ENCODE peak calls at places on chromosomes 2 and 18, in seven cellular contexts. I is lung; D is cardiac muscle cell; P is psoas muscle; Y is right cardiac atrium; T is naive thymus-derived CD4-positive, alpha-beta T cell; B is foreskin keratinocyte. V is an unnamed sample.

GRCh38 chr18:59696311-59697235 is 650 bp downstream of the CCBE1 start:
- DNase-seq in I (no peak), D (peak), P (no peak), Y (no peak), T (no peak), B (peak), V (no peak)

GRCh38 chr2:188388831-188389230 is 97.2 kb downstream of the GULP1 start:
- DNase-seq in I (no peak), D (no peak), P (no peak), Y (no peak), T (no peak), B (no peak), V (no peak)

GRCh38 chr2:60671971-60672370 is 84.1 kb upstream of the PAPOLG start:
- DNase-seq in I (no peak), D (no peak), P (no peak), Y (no peak), T (no peak), B (no peak), V (no peak)

GRCh38 chr2:128551435-128551834 is 232.8 kb upstream of the HS6ST1 start:
- DNase-seq in I (no peak), D (no peak), P (no peak), Y (no peak), T (no peak), B (no peak), V (no peak)

GRCh38 chr2:24489465-24489864 is 1.6 kb upstream of the NCOA1 start:
- DNase-seq in I (peak), D (peak), P (no peak), Y (no peak), T (no peak), B (no peak), V (no peak)

GRCh38 chr2:42971947-42972736 is 179.8 kb upstream of the HAAO start:
- DNase-seq in I (no peak), D (no peak), P (no peak), Y (no peak), T (no peak), B (peak), V (peak)

GRCh38 chr18:58438161-58438983 is 190.5 kb downstream of the ALPK2 start:
- DNase-seq in I (no peak), D (no peak), P (no peak), Y (no peak), T (peak), B (no peak), V (no peak)

GRCh38 chr2:232592687-232593407 is 40.6 kb upstream of the EFHD1 start:
- DNase-seq in I (no peak), D (no peak), P (no peak), Y (no peak), T (no peak), B (peak), V (peak)

GRCh38 chr2:142796161-142796560 is 81.3 kb upstream of the KYNU start:
- DNase-seq in I (no peak), D (no peak), P (no peak), Y (no peak), T (no peak), B (no peak), V (no peak)

GRCh38 chr2:147696426-147696825 is 148.4 kb upstream of the ACVR2A start:
- DNase-seq in I (no peak), D (no peak), P (no peak), Y (no peak), T (no peak), B (peak), V (peak)

GRCh38 chr2:48253301-48253700 is 276.7 kb upstream of the STON1 start:
- DNase-seq in I (no peak), D (no peak), P (no peak), Y (no peak), T (no peak), B (no peak), V (no peak)

GRCh38 chr2:20398956-20399567 is 47.8 kb upstream of the RHOB start:
- DNase-seq in I (no peak), D (no peak), P (no peak), Y (no peak), T (no peak), B (no peak), V (no peak)

GRCh38 chr2:96527990-96528679 is 8.4 kb upstream of the ARID5A start:
- DNase-seq in I (no peak), D (no peak), P (peak), Y (peak), T (peak), B (no peak), V (no peak)

GRCh38 chr18:12394428-12394827 is 13.3 kb upstream of the PRELID3A start:
- DNase-seq in I (no peak), D (peak), P (no peak), Y (no peak), T (no peak), B (no peak), V (no peak)

GRCh38 chr18:62585274-62586147 is 62.7 kb downstream of the ZCCHC2 start:
- DNase-seq in I (no peak), D (no peak), P (no peak), Y (no peak), T (no peak), B (no peak), V (no peak)

GRCh38 chr2:25253153-25253617 is 84.8 kb upstream of the POMC start:
- DNase-seq in I (no peak), D (no peak), P (no peak), Y (no peak), T (no peak), B (no peak), V (no peak)

GRCh38 chr2:188607501-188607900 is 315.8 kb downstream of the GULP1 start:
- DNase-seq in I (no peak), D (no peak), P (no peak), Y (no peak), T (no peak), B (no peak), V (no peak)

GRCh38 chr2:203592470-203592869 is 57.4 kb upstream of the RAPH1 start:
- DNase-seq in I (no peak), D (no peak), P (no peak), Y (no peak), T (no peak), B (no peak), V (no peak)

GRCh38 chr2:63861220-63861822 is 19.6 kb downstream of the UGP2 start:
- DNase-seq in I (peak), D (peak), P (peak), Y (no peak), T (peak), B (peak), V (no peak)

GRCh38 chr2:238916176-238916874 is 68.4 kb downstream of the TWIST2 start:
- DNase-seq in I (no peak), D (no peak), P (no peak), Y (no peak), T (no peak), B (no peak), V (no peak)

GRCh38 chr2:112001136-112001764 is 53.8 kb upstream of the TMEM87B start:
- DNase-seq in I (no peak), D (no peak), P (no peak), Y (no peak), T (no peak), B (no peak), V (no peak)

DNA sequence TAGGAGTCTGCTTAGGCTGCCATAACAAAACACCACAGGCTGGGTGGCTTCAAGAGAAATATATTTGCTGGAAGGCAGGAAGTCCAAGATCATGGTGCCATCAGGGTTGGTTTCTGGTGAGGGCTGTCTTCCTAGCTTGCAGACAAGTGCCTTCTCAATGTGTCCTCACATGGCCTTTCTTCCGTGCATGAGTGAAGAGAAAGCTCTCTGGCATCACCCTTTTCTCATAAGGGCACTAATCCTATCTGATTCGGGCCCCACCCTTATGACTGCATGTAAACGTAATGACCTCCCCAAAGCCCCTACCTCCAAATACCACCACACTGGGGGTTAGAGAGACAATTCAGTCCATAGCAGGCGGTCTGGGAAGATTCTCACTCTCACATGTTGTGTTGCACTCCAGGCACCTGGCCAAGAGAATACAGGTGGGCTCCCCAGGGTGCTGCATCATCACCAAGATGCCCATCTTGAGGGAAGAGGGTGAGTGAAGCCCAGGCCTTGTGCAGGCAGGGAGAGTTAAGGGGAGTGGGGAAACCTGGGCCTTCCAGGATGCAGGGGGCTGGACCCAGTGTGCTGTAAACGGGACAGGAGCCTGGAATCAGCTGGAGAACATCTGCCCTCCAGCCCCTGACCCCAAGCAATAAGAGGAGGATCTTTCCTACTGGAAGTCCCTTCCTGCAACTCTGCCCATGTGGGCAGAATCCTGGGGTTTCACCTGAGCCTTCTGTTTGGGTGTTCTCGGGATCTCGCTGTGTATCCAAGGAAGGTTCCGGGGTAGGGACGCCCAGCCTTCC is 10.2 kb downstream of the CATIP start:
- DNase-seq in I (no peak), D (no peak), P (no peak), Y (no peak), T (no peak), B (no peak), V (no peak)
- H3K27ac ChIP-seq in I (peak), D (no peak), P (peak), Y (peak), T (peak), B (no peak), V (no peak)

GRCh38 chr18:34976899-34977786 is 64.1 kb upstream of the MAPRE2 start:
- DNase-seq in I (peak), D (peak), P (peak), Y (peak), T (peak), B (no peak), V (no peak)
- H3K27ac ChIP-seq in I (no peak), D (no peak), P (peak), Y (no peak), T (peak), B (peak), V (no peak)

GRCh38 chr2:134861173-134861572 is 22.8 kb downstream of the ACMSD start:
- DNase-seq in I (no peak), D (no peak), P (no peak), Y (no peak), T (no peak), B (no peak), V (no peak)

GRCh38 chr2:134862674-134863073 is 24.3 kb downstream of the ACMSD start:
- DNase-seq in I (no peak), D (no peak), P (no peak), Y (no peak), T (no peak), B (no peak), V (no peak)

GRCh38 chr2:134865388-134865787 is 27.0 kb downstream of the ACMSD start:
- DNase-seq in I (no peak), D (no peak), P (no peak), Y (no peak), T (no peak), B (no peak), V (no peak)

GRCh38 chr2:134862069-134862468 is 23.7 kb downstream of the ACMSD start:
- DNase-seq in I (no peak), D (no peak), P (no peak), Y (no peak), T (no peak), B (peak), V (no peak)

GRCh38 chr2:134863446-134863845 is 25.0 kb downstream of the ACMSD start:
- DNase-seq in I (no peak), D (no peak), P (no peak), Y (no peak), T (no peak), B (no peak), V (no peak)
- H3K27ac ChIP-seq in I (no peak), D (no peak), P (no peak), Y (no peak), T (no peak), B (no peak), V (no peak)

DNA sequence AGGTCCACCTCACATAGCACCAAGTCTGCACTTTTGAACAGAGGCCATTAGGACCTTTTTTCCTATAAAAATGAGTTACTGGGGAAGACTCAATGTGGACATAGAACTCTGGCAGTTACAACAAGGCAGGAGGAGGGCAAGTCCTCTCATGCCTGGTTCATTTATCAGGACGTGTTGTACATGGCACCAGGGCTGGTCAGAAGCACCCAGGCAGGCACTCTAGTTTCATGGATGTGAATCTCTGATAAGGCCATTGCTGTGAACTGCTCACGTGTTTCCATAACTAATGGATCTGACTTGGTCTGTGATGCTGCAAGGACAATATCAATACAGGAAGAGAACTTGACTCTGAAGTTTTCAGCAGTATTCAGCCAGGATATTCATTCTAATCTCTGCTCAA is 16.0 kb downstream of the CDC42EP3 start:
- DNase-seq in I (no peak), D (no peak), P (no peak), Y (no peak), T (no peak), B (peak), V (no peak)
- H3K27ac ChIP-seq in I (peak), D (peak), P (peak), Y (peak), T (no peak), B (peak), V (peak)

GRCh38 chr2:110101911-110102774 is 13.5 kb downstream of the MALL start:
- DNase-seq in I (no peak), D (no peak), P (no peak), Y (no peak), T (no peak), B (peak), V (no peak)

GRCh38 chr2:110099036-110099420 is 16.6 kb downstream of the MALL start:
- DNase-seq in I (no peak), D (peak), P (no peak), Y (no peak), T (no peak), B (no peak), V (no peak)

GRCh38 chr2:110101280-110101844 is 14.3 kb downstream of the MALL start:
- DNase-seq in I (peak), D (no peak), P (peak), Y (peak), T (no peak), B (peak), V (peak)

GRCh38 chr2:110097506-110098220 is 18.0 kb downstream of the MALL start:
- DNase-seq in I (peak), D (no peak), P (no peak), Y (no peak), T (no peak), B (peak), V (peak)

DNA sequence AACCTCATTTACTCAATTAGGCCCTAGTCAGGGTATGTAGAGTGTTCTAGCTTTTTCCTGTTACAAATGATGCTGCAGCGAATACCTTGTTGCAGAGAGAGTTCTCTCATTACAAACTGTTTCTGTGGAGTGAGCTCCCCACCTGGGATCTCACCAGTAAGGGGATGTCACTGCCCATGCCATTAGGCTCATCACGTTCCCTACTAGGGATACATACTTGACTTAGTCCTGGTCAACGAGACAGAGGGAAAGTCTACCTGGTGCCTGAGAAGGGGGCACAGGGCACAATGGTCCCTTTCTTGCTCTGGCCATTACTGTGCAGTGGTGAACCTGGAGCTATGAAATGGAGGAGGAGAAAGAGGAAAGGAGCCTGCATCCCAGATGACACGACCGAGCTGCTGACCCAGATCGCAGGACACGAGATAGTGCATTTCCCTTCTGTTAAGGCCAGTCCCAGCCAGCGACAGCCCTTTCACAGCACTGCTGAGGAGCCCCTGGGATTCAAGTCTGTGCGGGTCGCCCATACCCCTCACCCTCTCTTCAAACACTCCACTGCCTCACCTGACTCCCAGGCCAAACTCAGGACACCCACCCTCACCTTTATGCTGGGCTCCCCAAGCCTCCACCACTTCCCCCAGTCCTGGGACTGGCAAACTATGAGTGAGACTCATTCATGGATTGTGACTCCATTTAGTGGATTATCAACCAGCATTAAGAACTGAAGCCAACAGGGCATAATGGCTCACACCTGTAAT is 16.0 kb downstream of the MALL start:
- DNase-seq in I (peak), D (no peak), P (no peak), Y (no peak), T (no peak), B (no peak), V (no peak)
- H3K27ac ChIP-seq in I (peak), D (no peak), P (no peak), Y (peak), T (no peak), B (peak), V (peak)

GRCh38 chr2:41925009-41925408 is 122.8 kb upstream of the PKDCC start:
- DNase-seq in I (no peak), D (no peak), P (no peak), Y (no peak), T (no peak), B (no peak), V (no peak)

GRCh38 chr2:41923156-41923786 is 124.5 kb upstream of the PKDCC start:
- DNase-seq in I (no peak), D (peak), P (no peak), Y (no peak), T (no peak), B (no peak), V (no peak)

GRCh38 chr2:41922177-41922576 is 125.6 kb upstream of the PKDCC start:
- DNase-seq in I (no peak), D (no peak), P (no peak), Y (no peak), T (no peak), B (peak), V (no peak)

GRCh38 chr2:41926614-41927580 is 120.9 kb upstream of the PKDCC start:
- DNase-seq in I (no peak), D (no peak), P (peak), Y (peak), T (no peak), B (no peak), V (no peak)

DNA sequence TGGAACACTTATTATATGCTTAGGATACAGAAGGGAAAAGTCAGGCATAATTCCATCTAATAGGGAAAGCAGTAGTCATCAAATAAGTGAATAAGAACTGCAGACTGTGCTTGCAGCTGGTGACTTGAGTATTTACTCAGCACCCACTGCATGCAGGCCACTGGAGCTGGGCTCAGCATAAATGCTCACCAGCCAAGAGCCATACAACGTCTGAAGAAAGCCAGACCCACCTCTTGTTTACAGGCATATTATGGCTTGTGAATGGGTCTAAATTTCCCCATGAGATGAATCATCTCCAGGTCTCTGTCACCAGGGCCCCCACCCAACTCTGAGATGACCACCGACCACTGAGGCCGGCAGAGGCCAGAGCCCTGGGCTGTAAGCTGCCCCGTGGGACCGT is 123.8 kb upstream of the PKDCC start:
- DNase-seq in I (no peak), D (no peak), P (no peak), Y (no peak), T (no peak), B (no peak), V (no peak)
- H3K27ac ChIP-seq in I (no peak), D (no peak), P (peak), Y (no peak), T (no peak), B (no peak), V (no peak)

GRCh38 chr2:100381240-100381639 is 36.2 kb downstream of the CHST10 start:
- DNase-seq in I (peak), D (peak), P (peak), Y (peak), T (peak), B (peak), V (no peak)

GRCh38 chr2:100388703-100389102 is 28.8 kb downstream of the CHST10 start:
- DNase-seq in I (no peak), D (no peak), P (no peak), Y (no peak), T (no peak), B (no peak), V (no peak)

GRCh38 chr2:100380681-100381080 is 36.8 kb downstream of the CHST10 start:
- DNase-seq in I (no peak), D (no peak), P (no peak), Y (no peak), T (no peak), B (no peak), V (no peak)

GRCh38 chr2:100383954-100384353 is 33.5 kb downstream of the CHST10 start:
- DNase-seq in I (no peak), D (no peak), P (no peak), Y (no peak), T (no peak), B (no peak), V (no peak)

DNA sequence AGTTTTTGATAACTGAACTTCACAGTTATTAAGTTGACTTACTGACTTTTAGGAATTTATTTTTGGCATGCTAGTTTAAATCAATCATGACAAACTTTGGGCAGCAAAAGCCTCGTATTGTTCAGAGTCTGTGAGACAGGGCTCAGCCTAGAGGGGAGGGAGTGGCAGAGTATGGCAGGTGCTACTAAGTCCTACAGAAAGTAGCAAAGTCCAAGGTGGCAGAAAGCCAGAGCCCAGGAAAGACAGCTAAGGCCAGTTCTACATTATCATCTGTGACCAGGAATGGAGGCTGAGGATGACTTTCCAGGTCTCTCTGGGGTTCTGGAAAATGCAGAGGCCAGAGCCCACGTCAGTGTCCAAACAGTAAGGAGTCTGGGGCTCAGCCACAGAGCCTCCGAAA is 34.2 kb downstream of the CHST10 start:
- DNase-seq in I (no peak), D (no peak), P (no peak), Y (no peak), T (no peak), B (no peak), V (no peak)
- H3K27ac ChIP-seq in I (no peak), D (no peak), P (no peak), Y (no peak), T (no peak), B (no peak), V (no peak)

DNA sequence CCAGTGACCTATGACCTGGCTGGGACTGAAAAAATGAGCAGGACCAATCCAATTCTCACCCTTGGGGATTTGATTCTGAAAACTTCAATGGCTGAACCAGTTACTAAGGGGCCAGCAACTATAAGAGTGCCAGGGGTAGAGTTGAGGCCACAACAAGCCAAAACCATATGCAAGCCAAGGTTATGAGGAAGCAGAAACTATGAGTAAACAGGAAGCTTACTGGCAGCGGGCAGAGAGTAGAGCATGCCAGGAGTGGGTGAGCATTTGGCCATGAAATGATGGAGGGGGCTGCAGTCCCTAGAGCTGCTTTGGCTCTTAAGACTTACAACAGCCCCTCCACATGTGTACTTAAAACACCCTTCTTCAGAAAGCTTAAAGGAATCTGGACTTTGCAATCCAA is 82.4 kb downstream of the RBMS1 start:
- DNase-seq in I (no peak), D (no peak), P (no peak), Y (peak), T (no peak), B (peak), V (peak)
- H3K27ac ChIP-seq in I (peak), D (no peak), P (peak), Y (peak), T (peak), B (peak), V (peak)